ENCODE peak calls at places on chromosome X, in five cellular contexts. One of them, this sample, is unnamed.

GRCh38 chrX:42776195-42776594 is 1.8 kb downstream of the PPP1R2C start:
- DNase-seq in left ventricle myocardium inferior: no peak
- DNase-seq in CD8-positive, alpha-beta memory T cell: no peak
- DNase-seq in cardiac muscle cell: no peak
- DNase-seq in CD4-positive, alpha-beta T cell: no peak
- DNase-seq in this sample: no peak

GRCh38 chrX:131745942-131746489 is 202.1 kb downstream of the OR13H1 start:
- DNase-seq in left ventricle myocardium inferior: no peak
- DNase-seq in CD8-positive, alpha-beta memory T cell: no peak
- DNase-seq in cardiac muscle cell: no peak
- DNase-seq in CD4-positive, alpha-beta T cell: no peak
- DNase-seq in this sample: no peak

GRCh38 chrX:69215161-69215560 is 49.9 kb upstream of the PJA1 start:
- DNase-seq in left ventricle myocardium inferior: no peak
- DNase-seq in CD8-positive, alpha-beta memory T cell: no peak
- DNase-seq in cardiac muscle cell: no peak
- DNase-seq in CD4-positive, alpha-beta T cell: no peak
- DNase-seq in this sample: no peak

GRCh38 chrX:85851418-85851817 is 195.9 kb downstream of the CHM start:
- DNase-seq in left ventricle myocardium inferior: no peak
- DNase-seq in CD8-positive, alpha-beta memory T cell: no peak
- DNase-seq in cardiac muscle cell: peak
- DNase-seq in CD4-positive, alpha-beta T cell: no peak
- DNase-seq in this sample: no peak

GRCh38 chrX:18210470-18210869 is 10.2 kb downstream of the BEND2 start:
- DNase-seq in left ventricle myocardium inferior: no peak
- DNase-seq in CD8-positive, alpha-beta memory T cell: no peak
- DNase-seq in cardiac muscle cell: peak
- DNase-seq in CD4-positive, alpha-beta T cell: no peak
- DNase-seq in this sample: no peak

GRCh38 chrX:71253253-71254091 is 468 bp downstream of the ZMYM3 start:
- DNase-seq in left ventricle myocardium inferior: peak
- DNase-seq in CD8-positive, alpha-beta memory T cell: peak
- DNase-seq in cardiac muscle cell: peak
- DNase-seq in CD4-positive, alpha-beta T cell: peak
- DNase-seq in this sample: no peak

GRCh38 chrX:16869393-16870094 is 618 bp downstream of the RBBP7 start:
- DNase-seq in left ventricle myocardium inferior: peak
- DNase-seq in CD8-positive, alpha-beta memory T cell: peak
- DNase-seq in cardiac muscle cell: peak
- DNase-seq in CD4-positive, alpha-beta T cell: peak
- DNase-seq in this sample: no peak

GRCh38 chrX:155108427-155108826 is 37.1 kb downstream of the BRCC3 start:
- DNase-seq in left ventricle myocardium inferior: no peak
- DNase-seq in CD8-positive, alpha-beta memory T cell: no peak
- DNase-seq in cardiac muscle cell: no peak
- DNase-seq in CD4-positive, alpha-beta T cell: no peak
- DNase-seq in this sample: no peak

GRCh38 chrX:134753185-134754008 is 95.1 kb upstream of the PLAC1 start:
- DNase-seq in left ventricle myocardium inferior: no peak
- DNase-seq in CD8-positive, alpha-beta memory T cell: no peak
- DNase-seq in cardiac muscle cell: no peak
- DNase-seq in CD4-positive, alpha-beta T cell: no peak
- DNase-seq in this sample: no peak

GRCh38 chrX:114976321-114976720 is 41.1 kb downstream of the IL13RA2 start:
- DNase-seq in left ventricle myocardium inferior: no peak
- DNase-seq in CD8-positive, alpha-beta memory T cell: no peak
- DNase-seq in cardiac muscle cell: no peak
- DNase-seq in CD4-positive, alpha-beta T cell: no peak
- DNase-seq in this sample: peak

GRCh38 chrX:47182106-47182700 is 11.4 kb upstream of the UBA1 start:
- DNase-seq in left ventricle myocardium inferior: no peak
- DNase-seq in CD8-positive, alpha-beta memory T cell: no peak
- DNase-seq in cardiac muscle cell: no peak
- DNase-seq in CD4-positive, alpha-beta T cell: no peak
- DNase-seq in this sample: no peak

GRCh38 chrX:136147320-136147901 is at the start of gene FHL1:
- DNase-seq in left ventricle myocardium inferior: peak
- DNase-seq in CD8-positive, alpha-beta memory T cell: peak
- DNase-seq in cardiac muscle cell: peak
- DNase-seq in CD4-positive, alpha-beta T cell: peak
- DNase-seq in this sample: no peak

GRCh38 chrX:115940348-115940747 is 230.2 kb upstream of the AGTR2 start:
- DNase-seq in left ventricle myocardium inferior: no peak
- DNase-seq in CD8-positive, alpha-beta memory T cell: no peak
- DNase-seq in cardiac muscle cell: no peak
- DNase-seq in CD4-positive, alpha-beta T cell: no peak
- DNase-seq in this sample: no peak

GRCh38 chrX:13996650-13997049 is 33.0 kb downstream of the GEMIN8 start:
- DNase-seq in left ventricle myocardium inferior: no peak
- DNase-seq in CD8-positive, alpha-beta memory T cell: no peak
- DNase-seq in cardiac muscle cell: no peak
- DNase-seq in CD4-positive, alpha-beta T cell: no peak
- DNase-seq in this sample: no peak

GRCh38 chrX:16087081-16087480 is 36.3 kb upstream of the GRPR start:
- DNase-seq in left ventricle myocardium inferior: no peak
- DNase-seq in CD8-positive, alpha-beta memory T cell: no peak
- DNase-seq in cardiac muscle cell: no peak
- DNase-seq in CD4-positive, alpha-beta T cell: no peak
- DNase-seq in this sample: no peak

GRCh38 chrX:119667111-119667928 is 25.6 kb downstream of the SEPTIN6 start:
- DNase-seq in left ventricle myocardium inferior: peak
- DNase-seq in CD8-positive, alpha-beta memory T cell: no peak
- DNase-seq in cardiac muscle cell: no peak
- DNase-seq in CD4-positive, alpha-beta T cell: no peak
- DNase-seq in this sample: no peak

GRCh38 chrX:20913760-20914159 is 460.5 kb upstream of the CNKSR2 start:
- DNase-seq in left ventricle myocardium inferior: no peak
- DNase-seq in CD8-positive, alpha-beta memory T cell: no peak
- DNase-seq in cardiac muscle cell: peak
- DNase-seq in CD4-positive, alpha-beta T cell: no peak
- DNase-seq in this sample: no peak

GRCh38 chrX:155094468-155095061 is 23.3 kb downstream of the BRCC3 start:
- DNase-seq in left ventricle myocardium inferior: no peak
- DNase-seq in CD8-positive, alpha-beta memory T cell: no peak
- DNase-seq in cardiac muscle cell: peak
- DNase-seq in CD4-positive, alpha-beta T cell: no peak
- DNase-seq in this sample: no peak

GRCh38 chrX:32533848-32534247 is 677.5 kb downstream of the DMD start:
- DNase-seq in left ventricle myocardium inferior: no peak
- DNase-seq in CD8-positive, alpha-beta memory T cell: no peak
- DNase-seq in cardiac muscle cell: no peak
- DNase-seq in CD4-positive, alpha-beta T cell: no peak
- DNase-seq in this sample: no peak

GRCh38 chrX:124098089-124098488 is 136.6 kb downstream of the STAG2 start:
- DNase-seq in left ventricle myocardium inferior: no peak
- DNase-seq in CD8-positive, alpha-beta memory T cell: no peak
- DNase-seq in cardiac muscle cell: peak
- DNase-seq in CD4-positive, alpha-beta T cell: no peak
- DNase-seq in this sample: no peak

GRCh38 chrX:69097451-69098236 is 67.6 kb downstream of the PJA1 start:
- DNase-seq in left ventricle myocardium inferior: no peak
- DNase-seq in CD8-positive, alpha-beta memory T cell: no peak
- DNase-seq in cardiac muscle cell: no peak
- DNase-seq in CD4-positive, alpha-beta T cell: no peak
- DNase-seq in this sample: no peak

GRCh38 chrX:23799469-23800065 is 16.6 kb downstream of the SAT1 start:
- DNase-seq in left ventricle myocardium inferior: no peak
- DNase-seq in CD8-positive, alpha-beta memory T cell: no peak
- DNase-seq in cardiac muscle cell: no peak
- DNase-seq in CD4-positive, alpha-beta T cell: no peak
- DNase-seq in this sample: no peak

GRCh38 chrX:23803931-23804381 is 21.0 kb downstream of the SAT1 start:
- DNase-seq in left ventricle myocardium inferior: peak
- DNase-seq in CD8-positive, alpha-beta memory T cell: no peak
- DNase-seq in cardiac muscle cell: no peak
- DNase-seq in CD4-positive, alpha-beta T cell: no peak
- DNase-seq in this sample: peak

GRCh38 chrX:23805379-23805778 is 22.4 kb downstream of the SAT1 start:
- DNase-seq in left ventricle myocardium inferior: no peak
- DNase-seq in CD8-positive, alpha-beta memory T cell: no peak
- DNase-seq in cardiac muscle cell: no peak
- DNase-seq in CD4-positive, alpha-beta T cell: no peak
- DNase-seq in this sample: no peak

GRCh38 chrX:23802431-23802830 is 19.5 kb downstream of the SAT1 start:
- DNase-seq in left ventricle myocardium inferior: no peak
- DNase-seq in CD8-positive, alpha-beta memory T cell: no peak
- DNase-seq in cardiac muscle cell: no peak
- DNase-seq in CD4-positive, alpha-beta T cell: no peak
- DNase-seq in this sample: no peak

DNA sequence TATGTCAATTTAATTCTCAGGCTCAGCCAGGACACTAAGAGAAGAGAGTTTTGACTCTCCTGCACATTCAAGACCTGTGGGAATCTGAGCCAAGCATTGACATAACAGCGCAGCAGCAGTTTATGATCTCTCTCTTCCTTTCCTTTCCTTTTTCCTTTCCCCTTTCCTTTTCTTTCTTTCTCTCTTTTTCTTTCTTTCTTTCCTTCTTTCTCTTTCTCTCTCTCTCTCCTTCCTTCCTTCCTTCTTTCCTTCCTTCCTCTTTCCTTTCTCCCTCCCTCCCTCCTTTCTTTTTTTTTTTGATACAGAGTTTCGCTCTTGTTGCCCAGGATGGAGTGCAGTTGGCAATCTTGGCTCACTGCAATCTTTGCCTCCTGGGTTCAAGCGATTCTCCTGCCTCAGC is 21.6 kb downstream of the SAT1 start:
- DNase-seq in left ventricle myocardium inferior: no peak
- DNase-seq in CD8-positive, alpha-beta memory T cell: no peak
- DNase-seq in cardiac muscle cell: no peak
- DNase-seq in CD4-positive, alpha-beta T cell: no peak
- DNase-seq in this sample: no peak
- H3K27ac ChIP-seq in left ventricle myocardium inferior: peak
- H3K27ac ChIP-seq in CD8-positive, alpha-beta memory T cell: no peak
- H3K27ac ChIP-seq in cardiac muscle cell: peak
- H3K27ac ChIP-seq in CD4-positive, alpha-beta T cell: no peak
- H3K27ac ChIP-seq in this sample: peak

DNA sequence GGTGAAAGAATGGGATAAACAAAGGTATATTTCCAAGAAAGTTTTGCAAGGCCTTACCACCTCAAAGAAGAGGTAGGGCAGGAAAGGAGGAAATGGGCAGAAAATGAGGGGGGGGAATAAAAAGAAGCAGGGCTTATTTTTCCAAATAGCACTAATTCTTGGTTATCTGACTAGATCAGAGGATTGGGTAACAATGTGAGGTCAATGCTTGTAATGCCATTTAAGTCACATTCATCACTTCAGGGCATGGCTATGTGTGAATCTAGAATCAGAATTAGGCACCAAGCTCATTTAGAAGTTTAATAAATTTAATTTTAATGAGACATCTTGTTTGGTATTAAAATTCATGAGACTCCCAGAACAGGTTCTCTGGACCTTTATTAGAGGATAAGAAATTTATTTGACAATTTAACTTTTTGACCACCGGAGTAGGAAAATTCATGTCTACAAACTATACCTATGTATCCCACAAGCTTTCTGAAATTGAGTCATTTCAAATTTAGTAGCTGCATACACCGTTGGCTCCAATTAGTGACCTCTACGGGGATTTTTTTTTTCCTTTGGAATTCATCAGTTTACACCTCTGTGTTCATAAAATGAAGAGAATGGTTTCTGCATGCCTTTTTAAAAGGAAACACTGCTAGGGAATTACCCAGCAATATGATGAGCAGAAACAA is 1.3 kb upstream of the STS start:
- DNase-seq in left ventricle myocardium inferior: no peak
- DNase-seq in CD8-positive, alpha-beta memory T cell: no peak
- DNase-seq in cardiac muscle cell: no peak
- DNase-seq in CD4-positive, alpha-beta T cell: no peak
- DNase-seq in this sample: no peak
- H3K27ac ChIP-seq in left ventricle myocardium inferior: no peak
- H3K27ac ChIP-seq in CD8-positive, alpha-beta memory T cell: no peak
- H3K27ac ChIP-seq in cardiac muscle cell: no peak
- H3K27ac ChIP-seq in CD4-positive, alpha-beta T cell: no peak
- H3K27ac ChIP-seq in this sample: peak

GRCh38 chrX:153469811-153470410 is 465 bp downstream of the HAUS7 start:
- DNase-seq in left ventricle myocardium inferior: no peak
- DNase-seq in CD8-positive, alpha-beta memory T cell: peak
- DNase-seq in cardiac muscle cell: peak
- DNase-seq in CD4-positive, alpha-beta T cell: no peak
- DNase-seq in this sample: no peak
- H3K27ac ChIP-seq in left ventricle myocardium inferior: peak
- H3K27ac ChIP-seq in CD8-positive, alpha-beta memory T cell: peak
- H3K27ac ChIP-seq in cardiac muscle cell: no peak
- H3K27ac ChIP-seq in CD4-positive, alpha-beta T cell: peak
- H3K27ac ChIP-seq in this sample: no peak

DNA sequence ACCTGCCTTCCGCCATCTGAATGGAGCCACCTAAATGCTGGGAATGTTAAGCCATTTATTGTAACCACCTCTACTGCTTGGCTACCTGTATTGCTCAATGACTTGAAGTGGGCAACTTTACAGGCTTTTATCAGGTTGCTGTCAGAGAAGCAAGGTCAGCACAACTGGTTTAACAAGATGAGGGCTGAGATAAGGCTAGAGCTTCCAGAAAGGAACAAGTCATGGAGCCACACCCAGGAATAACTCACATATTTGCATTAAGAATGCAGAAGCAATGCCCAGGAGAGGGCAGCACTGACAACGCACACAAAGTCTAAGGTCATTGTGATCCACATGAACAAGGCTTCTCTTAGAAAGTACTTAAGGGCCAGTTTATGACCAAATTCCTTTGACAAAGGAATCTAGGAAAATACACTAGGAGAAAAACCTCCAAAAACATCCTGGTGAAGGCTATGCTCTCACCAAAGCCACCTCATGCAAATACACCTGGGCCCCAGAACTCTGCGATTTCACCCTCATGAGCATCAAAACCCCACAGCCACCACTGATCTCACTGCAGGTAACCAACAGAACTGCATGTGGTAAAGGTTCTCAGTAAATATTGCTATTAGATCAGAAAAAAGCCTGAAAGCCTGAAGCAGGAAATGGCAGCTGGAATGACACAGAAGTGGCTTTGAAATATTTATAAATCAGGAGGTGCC is 15.0 kb upstream of the STS start:
- DNase-seq in left ventricle myocardium inferior: no peak
- DNase-seq in CD8-positive, alpha-beta memory T cell: no peak
- DNase-seq in cardiac muscle cell: peak
- DNase-seq in CD4-positive, alpha-beta T cell: peak
- DNase-seq in this sample: peak
- H3K27ac ChIP-seq in left ventricle myocardium inferior: peak
- H3K27ac ChIP-seq in CD8-positive, alpha-beta memory T cell: peak
- H3K27ac ChIP-seq in cardiac muscle cell: peak
- H3K27ac ChIP-seq in CD4-positive, alpha-beta T cell: no peak
- H3K27ac ChIP-seq in this sample: peak

GRCh38 chrX:72621163-72621562 is 48.5 kb upstream of the HDAC8 start:
- DNase-seq in left ventricle myocardium inferior: no peak
- DNase-seq in CD8-positive, alpha-beta memory T cell: no peak
- DNase-seq in cardiac muscle cell: no peak
- DNase-seq in CD4-positive, alpha-beta T cell: no peak
- DNase-seq in this sample: no peak
- H3K27ac ChIP-seq in left ventricle myocardium inferior: peak
- H3K27ac ChIP-seq in CD8-positive, alpha-beta memory T cell: no peak
- H3K27ac ChIP-seq in cardiac muscle cell: no peak
- H3K27ac ChIP-seq in CD4-positive, alpha-beta T cell: no peak
- H3K27ac ChIP-seq in this sample: peak

DNA sequence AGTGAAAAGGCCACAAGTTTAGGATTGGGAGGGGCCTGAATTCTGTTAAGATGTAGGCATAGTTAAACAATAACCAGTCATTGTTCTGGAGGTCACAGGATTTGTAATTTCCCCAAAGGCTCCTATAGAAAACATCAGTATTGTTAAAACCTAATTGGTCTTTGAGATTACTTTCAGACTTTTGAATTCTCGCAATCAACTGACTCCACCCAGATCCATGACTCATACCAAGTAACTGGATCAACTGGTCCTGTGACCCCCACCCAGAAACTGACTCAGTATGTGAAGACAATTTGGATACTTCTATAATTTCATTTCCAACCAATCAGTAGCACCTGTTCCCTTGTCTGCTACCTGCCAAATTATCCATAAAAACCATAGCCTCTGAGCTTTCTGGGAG is 28.4 kb downstream of the MAGEB16 start:
- DNase-seq in left ventricle myocardium inferior: no peak
- DNase-seq in CD8-positive, alpha-beta memory T cell: no peak
- DNase-seq in cardiac muscle cell: no peak
- DNase-seq in CD4-positive, alpha-beta T cell: no peak
- DNase-seq in this sample: no peak
- H3K27ac ChIP-seq in left ventricle myocardium inferior: no peak
- H3K27ac ChIP-seq in CD8-positive, alpha-beta memory T cell: no peak
- H3K27ac ChIP-seq in cardiac muscle cell: no peak
- H3K27ac ChIP-seq in CD4-positive, alpha-beta T cell: no peak
- H3K27ac ChIP-seq in this sample: peak